ENCODE peak calls at places on chromosomes 5 and 9, in five cellular contexts. One of them, this sample, is unnamed.

GRCh38 chr5:5158472-5158895 is 18.4 kb downstream of the ADAMTS16 start:
- DNase-seq in CD8-positive, alpha-beta T cell: no peak
- DNase-seq in RWPE2: no peak
- DNase-seq in naive thymus-derived CD4-positive, alpha-beta T cell: no peak
- DNase-seq in cardiac muscle cell: peak
- DNase-seq in this sample: no peak

GRCh38 chr5:150064681-150065220 is 21.6 kb downstream of the CSF1R start:
- DNase-seq in CD8-positive, alpha-beta T cell: no peak
- DNase-seq in RWPE2: peak
- DNase-seq in naive thymus-derived CD4-positive, alpha-beta T cell: no peak
- DNase-seq in cardiac muscle cell: no peak
- DNase-seq in this sample: no peak

GRCh38 chr9:108475813-108476212 is 380.0 kb downstream of the ACTL7B start:
- DNase-seq in CD8-positive, alpha-beta T cell: no peak
- DNase-seq in RWPE2: no peak
- DNase-seq in naive thymus-derived CD4-positive, alpha-beta T cell: no peak
- DNase-seq in cardiac muscle cell: no peak
- DNase-seq in this sample: no peak

GRCh38 chr9:114657705-114658104 is at the start of gene TEX53:
- DNase-seq in CD8-positive, alpha-beta T cell: no peak
- DNase-seq in RWPE2: no peak
- DNase-seq in naive thymus-derived CD4-positive, alpha-beta T cell: no peak
- DNase-seq in cardiac muscle cell: no peak
- DNase-seq in this sample: no peak

GRCh38 chr9:129237195-129237611 is 59.1 kb upstream of the IER5L start:
- DNase-seq in CD8-positive, alpha-beta T cell: peak
- DNase-seq in RWPE2: no peak
- DNase-seq in naive thymus-derived CD4-positive, alpha-beta T cell: peak
- DNase-seq in cardiac muscle cell: peak
- DNase-seq in this sample: no peak

GRCh38 chr5:157204765-157205164 is 24.1 kb downstream of the ITK start:
- DNase-seq in CD8-positive, alpha-beta T cell: no peak
- DNase-seq in RWPE2: no peak
- DNase-seq in naive thymus-derived CD4-positive, alpha-beta T cell: peak
- DNase-seq in cardiac muscle cell: no peak
- DNase-seq in this sample: no peak

GRCh38 chr9:138085568-138085967 is 208.0 kb downstream of the CACNA1B start:
- DNase-seq in CD8-positive, alpha-beta T cell: no peak
- DNase-seq in RWPE2: no peak
- DNase-seq in naive thymus-derived CD4-positive, alpha-beta T cell: no peak
- DNase-seq in cardiac muscle cell: no peak
- DNase-seq in this sample: no peak

GRCh38 chr9:74630228-74630627 is 133.1 kb downstream of the RORB start:
- DNase-seq in CD8-positive, alpha-beta T cell: no peak
- DNase-seq in RWPE2: no peak
- DNase-seq in naive thymus-derived CD4-positive, alpha-beta T cell: no peak
- DNase-seq in cardiac muscle cell: no peak
- DNase-seq in this sample: no peak

GRCh38 chr5:68071731-68072130 is 143.8 kb upstream of the PIK3R1 start:
- DNase-seq in CD8-positive, alpha-beta T cell: no peak
- DNase-seq in RWPE2: no peak
- DNase-seq in naive thymus-derived CD4-positive, alpha-beta T cell: no peak
- DNase-seq in cardiac muscle cell: peak
- DNase-seq in this sample: no peak

GRCh38 chr9:130172858-130173461 is 756 bp downstream of the NCS1 start:
- DNase-seq in CD8-positive, alpha-beta T cell: peak
- DNase-seq in RWPE2: no peak
- DNase-seq in naive thymus-derived CD4-positive, alpha-beta T cell: peak
- DNase-seq in cardiac muscle cell: peak
- DNase-seq in this sample: peak

GRCh38 chr9:119902611-119903010 is 533.4 kb upstream of the BRINP1 start:
- DNase-seq in CD8-positive, alpha-beta T cell: no peak
- DNase-seq in RWPE2: no peak
- DNase-seq in naive thymus-derived CD4-positive, alpha-beta T cell: no peak
- DNase-seq in cardiac muscle cell: no peak
- DNase-seq in this sample: no peak

GRCh38 chr9:74963043-74963442 is 10.3 kb upstream of the C9orf40 start:
- DNase-seq in CD8-positive, alpha-beta T cell: no peak
- DNase-seq in RWPE2: no peak
- DNase-seq in naive thymus-derived CD4-positive, alpha-beta T cell: no peak
- DNase-seq in cardiac muscle cell: no peak
- DNase-seq in this sample: no peak

GRCh38 chr9:92969516-92970466 is 22.5 kb downstream of the FGD3 start:
- DNase-seq in CD8-positive, alpha-beta T cell: no peak
- DNase-seq in RWPE2: no peak
- DNase-seq in naive thymus-derived CD4-positive, alpha-beta T cell: no peak
- DNase-seq in cardiac muscle cell: no peak
- DNase-seq in this sample: no peak

GRCh38 chr5:93995126-93995621 is 253.8 kb upstream of the POU5F2 start:
- DNase-seq in CD8-positive, alpha-beta T cell: no peak
- DNase-seq in RWPE2: no peak
- DNase-seq in naive thymus-derived CD4-positive, alpha-beta T cell: no peak
- DNase-seq in cardiac muscle cell: no peak
- DNase-seq in this sample: no peak

GRCh38 chr5:65480306-65480865 is 1.3 kb downstream of the ADAMTS6 start:
- DNase-seq in CD8-positive, alpha-beta T cell: no peak
- DNase-seq in RWPE2: peak
- DNase-seq in naive thymus-derived CD4-positive, alpha-beta T cell: peak
- DNase-seq in cardiac muscle cell: peak
- DNase-seq in this sample: peak

GRCh38 chr5:56298329-56298962 is 65.3 kb upstream of the ANKRD55 start:
- DNase-seq in CD8-positive, alpha-beta T cell: no peak
- DNase-seq in RWPE2: no peak
- DNase-seq in naive thymus-derived CD4-positive, alpha-beta T cell: no peak
- DNase-seq in cardiac muscle cell: no peak
- DNase-seq in this sample: no peak

GRCh38 chr5:175319199-175319598 is 124.8 kb downstream of the DRD1 start:
- DNase-seq in CD8-positive, alpha-beta T cell: no peak
- DNase-seq in RWPE2: no peak
- DNase-seq in naive thymus-derived CD4-positive, alpha-beta T cell: no peak
- DNase-seq in cardiac muscle cell: no peak
- DNase-seq in this sample: no peak

GRCh38 chr9:131951905-131952304 is 127.8 kb downstream of the MED27 start:
- DNase-seq in CD8-positive, alpha-beta T cell: no peak
- DNase-seq in RWPE2: no peak
- DNase-seq in naive thymus-derived CD4-positive, alpha-beta T cell: no peak
- DNase-seq in cardiac muscle cell: peak
- DNase-seq in this sample: no peak

GRCh38 chr9:104992696-104993095 is 64.7 kb upstream of the ABCA1 start:
- DNase-seq in CD8-positive, alpha-beta T cell: no peak
- DNase-seq in RWPE2: no peak
- DNase-seq in naive thymus-derived CD4-positive, alpha-beta T cell: no peak
- DNase-seq in cardiac muscle cell: peak
- DNase-seq in this sample: no peak

GRCh38 chr9:91481971-91482370 is 58.3 kb upstream of the NFIL3 start:
- DNase-seq in CD8-positive, alpha-beta T cell: no peak
- DNase-seq in RWPE2: no peak
- DNase-seq in naive thymus-derived CD4-positive, alpha-beta T cell: no peak
- DNase-seq in cardiac muscle cell: peak
- DNase-seq in this sample: no peak

GRCh38 chr5:66882592-66883227 is 286.5 kb downstream of the MAST4 start:
- DNase-seq in CD8-positive, alpha-beta T cell: no peak
- DNase-seq in RWPE2: no peak
- DNase-seq in naive thymus-derived CD4-positive, alpha-beta T cell: no peak
- DNase-seq in cardiac muscle cell: peak
- DNase-seq in this sample: no peak

GRCh38 chr9:115730396-115730795 is 423.2 kb upstream of the PAPPA start:
- DNase-seq in CD8-positive, alpha-beta T cell: no peak
- DNase-seq in RWPE2: no peak
- DNase-seq in naive thymus-derived CD4-positive, alpha-beta T cell: no peak
- DNase-seq in cardiac muscle cell: no peak
- DNase-seq in this sample: no peak

GRCh38 chr9:91589101-91589553 is 165.5 kb upstream of the NFIL3 start:
- DNase-seq in CD8-positive, alpha-beta T cell: no peak
- DNase-seq in RWPE2: no peak
- DNase-seq in naive thymus-derived CD4-positive, alpha-beta T cell: no peak
- DNase-seq in cardiac muscle cell: peak
- DNase-seq in this sample: no peak

GRCh38 chr9:76023715-76024195 is 133.3 kb downstream of the PCSK5 start:
- DNase-seq in CD8-positive, alpha-beta T cell: peak
- DNase-seq in RWPE2: no peak
- DNase-seq in naive thymus-derived CD4-positive, alpha-beta T cell: peak
- DNase-seq in cardiac muscle cell: peak
- DNase-seq in this sample: no peak

GRCh38 chr5:133050500-133050899 is 1.3 kb upstream of the HSPA4 start:
- DNase-seq in CD8-positive, alpha-beta T cell: no peak
- DNase-seq in RWPE2: no peak
- DNase-seq in naive thymus-derived CD4-positive, alpha-beta T cell: no peak
- DNase-seq in cardiac muscle cell: no peak
- DNase-seq in this sample: no peak

GRCh38 chr9:34025062-34025461 is 23.6 kb downstream of the UBAP2 start:
- DNase-seq in CD8-positive, alpha-beta T cell: no peak
- DNase-seq in RWPE2: no peak
- DNase-seq in naive thymus-derived CD4-positive, alpha-beta T cell: no peak
- DNase-seq in cardiac muscle cell: peak
- DNase-seq in this sample: no peak

GRCh38 chr9:132078369-132079356 is 1.0 kb downstream of the MED27 start:
- DNase-seq in CD8-positive, alpha-beta T cell: peak
- DNase-seq in RWPE2: no peak
- DNase-seq in naive thymus-derived CD4-positive, alpha-beta T cell: no peak
- DNase-seq in cardiac muscle cell: peak
- DNase-seq in this sample: no peak

GRCh38 chr9:89422151-89422918 is 75.6 kb downstream of the SEMA4D start:
- DNase-seq in CD8-positive, alpha-beta T cell: peak
- DNase-seq in RWPE2: no peak
- DNase-seq in naive thymus-derived CD4-positive, alpha-beta T cell: no peak
- DNase-seq in cardiac muscle cell: peak
- DNase-seq in this sample: no peak

GRCh38 chr5:17327048-17327447 is 109.6 kb downstream of the BASP1 start:
- DNase-seq in CD8-positive, alpha-beta T cell: no peak
- DNase-seq in RWPE2: no peak
- DNase-seq in naive thymus-derived CD4-positive, alpha-beta T cell: no peak
- DNase-seq in cardiac muscle cell: peak
- DNase-seq in this sample: no peak

GRCh38 chr5:17330386-17330785 is 113.0 kb downstream of the BASP1 start:
- DNase-seq in CD8-positive, alpha-beta T cell: no peak
- DNase-seq in RWPE2: no peak
- DNase-seq in naive thymus-derived CD4-positive, alpha-beta T cell: no peak
- DNase-seq in cardiac muscle cell: no peak
- DNase-seq in this sample: no peak

GRCh38 chr5:17326600-17327037 is 109.2 kb downstream of the BASP1 start:
- DNase-seq in CD8-positive, alpha-beta T cell: no peak
- DNase-seq in RWPE2: no peak
- DNase-seq in naive thymus-derived CD4-positive, alpha-beta T cell: no peak
- DNase-seq in cardiac muscle cell: no peak
- DNase-seq in this sample: no peak

GRCh38 chr5:17329566-17329965 is 112.1 kb downstream of the BASP1 start:
- DNase-seq in CD8-positive, alpha-beta T cell: no peak
- DNase-seq in RWPE2: no peak
- DNase-seq in naive thymus-derived CD4-positive, alpha-beta T cell: no peak
- DNase-seq in cardiac muscle cell: no peak
- DNase-seq in this sample: no peak

DNA sequence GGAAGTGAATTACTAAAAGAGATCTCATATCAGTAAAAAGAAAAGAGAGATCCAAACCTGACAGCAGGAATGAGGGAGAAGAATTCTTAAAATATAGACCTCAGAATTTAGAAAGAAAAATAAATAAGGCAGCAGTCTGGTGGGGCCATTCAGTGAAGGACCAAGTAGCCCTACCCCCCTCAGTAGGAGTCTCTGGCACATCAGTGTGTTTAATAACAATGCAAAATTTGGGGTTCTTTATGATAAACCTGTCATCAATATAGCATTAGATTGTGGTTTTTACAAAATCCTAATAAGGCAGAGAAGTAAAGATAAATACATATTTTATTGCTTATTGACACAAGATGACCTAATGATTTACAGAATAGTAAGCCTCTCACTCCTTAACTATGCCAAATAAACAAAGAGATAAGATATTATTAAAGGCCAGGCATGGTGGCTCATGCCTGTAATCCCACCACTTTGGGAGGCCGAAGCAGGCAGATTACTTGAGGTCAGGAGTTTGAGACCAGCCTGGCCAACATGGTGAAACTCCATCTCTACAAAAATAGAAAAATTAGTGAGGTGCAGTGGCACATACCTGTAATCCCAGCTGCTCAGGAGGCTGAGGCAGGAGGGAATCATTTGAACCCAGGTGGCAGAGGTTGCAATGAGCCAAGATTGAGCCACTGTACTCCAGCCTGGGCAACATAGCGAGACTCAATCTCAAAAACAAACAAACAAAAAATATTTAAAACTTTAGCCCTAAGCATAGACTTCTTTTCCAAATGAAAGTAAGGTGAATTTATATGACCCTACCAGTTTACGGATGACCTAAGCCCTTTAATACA is 108.6 kb downstream of the BASP1 start:
- DNase-seq in CD8-positive, alpha-beta T cell: no peak
- DNase-seq in RWPE2: no peak
- DNase-seq in naive thymus-derived CD4-positive, alpha-beta T cell: no peak
- DNase-seq in cardiac muscle cell: no peak
- DNase-seq in this sample: no peak
- H3K27ac ChIP-seq in CD8-positive, alpha-beta T cell: no peak
- H3K27ac ChIP-seq in RWPE2: no peak
- H3K27ac ChIP-seq in naive thymus-derived CD4-positive, alpha-beta T cell: no peak
- H3K27ac ChIP-seq in cardiac muscle cell: no peak
- H3K27ac ChIP-seq in this sample: no peak

DNA sequence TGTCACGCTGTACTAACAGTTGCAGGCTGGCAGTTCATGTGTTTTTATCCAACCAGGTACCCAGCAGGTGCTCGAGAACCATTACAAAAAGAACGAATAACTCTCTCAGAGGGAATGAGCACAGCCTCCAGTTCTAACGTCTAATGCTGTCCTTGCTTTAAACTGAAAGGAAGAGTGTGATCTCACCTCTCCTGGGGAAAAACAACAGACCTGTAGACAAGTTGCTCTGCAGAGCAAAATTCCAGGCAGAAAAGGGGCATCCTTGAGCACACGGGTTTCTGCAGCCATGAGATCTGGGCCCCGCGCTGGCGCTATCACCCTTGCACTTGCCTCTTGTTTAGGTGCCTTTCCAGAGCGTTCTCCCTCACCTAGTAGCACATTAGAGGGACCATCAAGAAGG is 92.5 kb upstream of the DNAH5 start:
- DNase-seq in CD8-positive, alpha-beta T cell: no peak
- DNase-seq in RWPE2: no peak
- DNase-seq in naive thymus-derived CD4-positive, alpha-beta T cell: no peak
- DNase-seq in cardiac muscle cell: no peak
- DNase-seq in this sample: no peak
- H3K27ac ChIP-seq in CD8-positive, alpha-beta T cell: no peak
- H3K27ac ChIP-seq in RWPE2: peak
- H3K27ac ChIP-seq in naive thymus-derived CD4-positive, alpha-beta T cell: no peak
- H3K27ac ChIP-seq in cardiac muscle cell: no peak
- H3K27ac ChIP-seq in this sample: no peak

GRCh38 chr5:38463634-38464521 is 92.6 kb downstream of the LIFR start:
- DNase-seq in CD8-positive, alpha-beta T cell: no peak
- DNase-seq in RWPE2: no peak
- DNase-seq in naive thymus-derived CD4-positive, alpha-beta T cell: no peak
- DNase-seq in cardiac muscle cell: peak
- DNase-seq in this sample: no peak
- H3K27ac ChIP-seq in CD8-positive, alpha-beta T cell: no peak
- H3K27ac ChIP-seq in RWPE2: peak
- H3K27ac ChIP-seq in naive thymus-derived CD4-positive, alpha-beta T cell: no peak
- H3K27ac ChIP-seq in cardiac muscle cell: no peak
- H3K27ac ChIP-seq in this sample: no peak

DNA sequence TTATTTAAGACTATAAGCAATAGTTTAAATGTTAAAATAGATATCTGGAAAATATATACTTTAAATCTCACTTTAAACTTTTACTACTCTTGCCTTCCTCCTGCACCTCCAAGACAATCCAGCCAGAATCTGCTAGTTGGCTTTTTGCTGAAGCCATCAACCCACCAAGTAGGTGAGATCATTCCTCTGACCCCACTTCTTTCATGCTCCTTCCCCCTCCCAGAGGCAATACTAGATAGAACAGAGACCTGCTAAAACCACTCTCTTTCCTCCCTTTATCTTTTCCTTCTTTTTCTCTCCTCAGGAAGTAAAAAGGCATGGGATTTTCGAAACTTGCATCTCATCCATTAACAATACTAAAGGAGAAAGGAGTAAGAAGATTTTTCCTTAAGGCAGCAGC is 30.1 kb upstream of the CAMK4 start:
- DNase-seq in CD8-positive, alpha-beta T cell: no peak
- DNase-seq in RWPE2: no peak
- DNase-seq in naive thymus-derived CD4-positive, alpha-beta T cell: no peak
- DNase-seq in cardiac muscle cell: no peak
- DNase-seq in this sample: no peak
- H3K27ac ChIP-seq in CD8-positive, alpha-beta T cell: no peak
- H3K27ac ChIP-seq in RWPE2: no peak
- H3K27ac ChIP-seq in naive thymus-derived CD4-positive, alpha-beta T cell: no peak
- H3K27ac ChIP-seq in cardiac muscle cell: no peak
- H3K27ac ChIP-seq in this sample: no peak

This sample was measured in substantia nigra.